ENCODE peak calls at places on chromosomes 16 and 17, in five cellular contexts. One of them, this sample, is unnamed.

GRCh38 chr17:81484195-81484979 is 28.2 kb downstream of the ACTG1 start:
- DNase-seq in OCI-LY7: peak
- DNase-seq in HCT116: peak
- DNase-seq in GM23338: peak
- DNase-seq in A549: peak
- DNase-seq in this sample: peak

GRCh38 chr16:65376601-65377000 is 254.7 kb upstream of the CDH11 start:
- DNase-seq in OCI-LY7: no peak
- DNase-seq in HCT116: no peak
- DNase-seq in GM23338: no peak
- DNase-seq in A549: no peak
- DNase-seq in this sample: no peak

GRCh38 chr16:50297301-50298074 is 31.1 kb downstream of the ADCY7 start:
- DNase-seq in OCI-LY7: no peak
- DNase-seq in HCT116: no peak
- DNase-seq in GM23338: no peak
- DNase-seq in A549: no peak
- DNase-seq in this sample: no peak

GRCh38 chr17:55825213-55825612 is 74.4 kb downstream of the PCTP start:
- DNase-seq in OCI-LY7: peak
- DNase-seq in HCT116: no peak
- DNase-seq in GM23338: peak
- DNase-seq in A549: peak
- DNase-seq in this sample: no peak

GRCh38 chr16:27203429-27204231 is at the start of gene KDM8:
- DNase-seq in OCI-LY7: peak
- DNase-seq in HCT116: peak
- DNase-seq in GM23338: peak
- DNase-seq in A549: peak
- DNase-seq in this sample: peak

GRCh38 chr16:22165508-22166285 is 3.4 kb downstream of the SDR42E2 start:
- DNase-seq in OCI-LY7: no peak
- DNase-seq in HCT116: no peak
- DNase-seq in GM23338: no peak
- DNase-seq in A549: no peak
- DNase-seq in this sample: no peak

GRCh38 chr16:86821933-86822332 is 243.6 kb downstream of the FOXL1 start:
- DNase-seq in OCI-LY7: no peak
- DNase-seq in HCT116: no peak
- DNase-seq in GM23338: no peak
- DNase-seq in A549: no peak
- DNase-seq in this sample: no peak

GRCh38 chr17:64638552-64639198 is 23.4 kb downstream of the SMURF2 start:
- DNase-seq in OCI-LY7: no peak
- DNase-seq in HCT116: no peak
- DNase-seq in GM23338: no peak
- DNase-seq in A549: no peak
- DNase-seq in this sample: no peak

GRCh38 chr17:6894206-6894528 is 62.6 kb upstream of the TEKT1 start:
- DNase-seq in OCI-LY7: peak
- DNase-seq in HCT116: no peak
- DNase-seq in GM23338: peak
- DNase-seq in A549: no peak
- DNase-seq in this sample: no peak

GRCh38 chr17:78143214-78144145 is 2.7 kb upstream of the C17orf99 start:
- DNase-seq in OCI-LY7: no peak
- DNase-seq in HCT116: no peak
- DNase-seq in GM23338: no peak
- DNase-seq in A549: no peak
- DNase-seq in this sample: no peak

GRCh38 chr17:74042241-74042640 is 161.2 kb upstream of the RPL38 start:
- DNase-seq in OCI-LY7: no peak
- DNase-seq in HCT116: no peak
- DNase-seq in GM23338: no peak
- DNase-seq in A549: no peak
- DNase-seq in this sample: no peak
- H3K4me2 ChIP-seq in OCI-LY7: no peak
- H3K4me2 ChIP-seq in HCT116: peak
- H3K4me2 ChIP-seq in GM23338: no peak
- H3K4me2 ChIP-seq in A549: peak
- H3K4me2 ChIP-seq in this sample: no peak

GRCh38 chr16:29025218-29025617 is 40.4 kb downstream of the LAT start:
- DNase-seq in OCI-LY7: no peak
- DNase-seq in HCT116: no peak
- DNase-seq in GM23338: no peak
- DNase-seq in A549: no peak
- DNase-seq in this sample: no peak

GRCh38 chr16:29024280-29024679 is 39.4 kb downstream of the LAT start:
- DNase-seq in OCI-LY7: no peak
- DNase-seq in HCT116: no peak
- DNase-seq in GM23338: no peak
- DNase-seq in A549: no peak
- DNase-seq in this sample: no peak

GRCh38 chr16:29023279-29024278 is 38.7 kb downstream of the LAT start:
- DNase-seq in OCI-LY7: no peak
- DNase-seq in HCT116: no peak
- DNase-seq in GM23338: no peak
- DNase-seq in A549: no peak
- DNase-seq in this sample: no peak

GRCh38 chr16:29021471-29021870 is 36.6 kb downstream of the LAT start:
- DNase-seq in OCI-LY7: no peak
- DNase-seq in HCT116: no peak
- DNase-seq in GM23338: no peak
- DNase-seq in A549: no peak
- DNase-seq in this sample: no peak

DNA sequence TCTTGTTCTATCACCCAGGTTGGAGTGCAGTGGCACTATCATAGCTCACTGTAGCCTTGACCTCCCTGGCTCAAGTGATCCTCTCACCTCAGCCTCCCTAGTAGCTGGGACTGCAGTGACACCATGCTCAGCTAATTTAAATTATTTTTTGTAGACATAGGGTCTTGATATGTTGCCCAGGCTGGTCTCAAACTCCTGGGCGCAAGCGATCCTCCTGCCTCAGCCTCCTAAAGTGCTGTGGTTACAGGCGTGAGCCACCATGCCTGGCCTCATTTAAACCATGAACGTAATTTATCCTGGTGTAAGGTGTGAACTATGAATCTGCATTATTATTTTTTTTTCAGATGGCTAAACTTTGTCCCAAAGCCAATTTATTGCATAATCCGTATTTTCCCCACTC is 37.3 kb downstream of the LAT start:
- DNase-seq in OCI-LY7: no peak
- DNase-seq in HCT116: no peak
- DNase-seq in GM23338: no peak
- DNase-seq in A549: no peak
- DNase-seq in this sample: no peak
- H3K4me2 ChIP-seq in OCI-LY7: no peak
- H3K4me2 ChIP-seq in HCT116: no peak
- H3K4me2 ChIP-seq in GM23338: no peak
- H3K4me2 ChIP-seq in A549: no peak
- H3K4me2 ChIP-seq in this sample: no peak

DNA sequence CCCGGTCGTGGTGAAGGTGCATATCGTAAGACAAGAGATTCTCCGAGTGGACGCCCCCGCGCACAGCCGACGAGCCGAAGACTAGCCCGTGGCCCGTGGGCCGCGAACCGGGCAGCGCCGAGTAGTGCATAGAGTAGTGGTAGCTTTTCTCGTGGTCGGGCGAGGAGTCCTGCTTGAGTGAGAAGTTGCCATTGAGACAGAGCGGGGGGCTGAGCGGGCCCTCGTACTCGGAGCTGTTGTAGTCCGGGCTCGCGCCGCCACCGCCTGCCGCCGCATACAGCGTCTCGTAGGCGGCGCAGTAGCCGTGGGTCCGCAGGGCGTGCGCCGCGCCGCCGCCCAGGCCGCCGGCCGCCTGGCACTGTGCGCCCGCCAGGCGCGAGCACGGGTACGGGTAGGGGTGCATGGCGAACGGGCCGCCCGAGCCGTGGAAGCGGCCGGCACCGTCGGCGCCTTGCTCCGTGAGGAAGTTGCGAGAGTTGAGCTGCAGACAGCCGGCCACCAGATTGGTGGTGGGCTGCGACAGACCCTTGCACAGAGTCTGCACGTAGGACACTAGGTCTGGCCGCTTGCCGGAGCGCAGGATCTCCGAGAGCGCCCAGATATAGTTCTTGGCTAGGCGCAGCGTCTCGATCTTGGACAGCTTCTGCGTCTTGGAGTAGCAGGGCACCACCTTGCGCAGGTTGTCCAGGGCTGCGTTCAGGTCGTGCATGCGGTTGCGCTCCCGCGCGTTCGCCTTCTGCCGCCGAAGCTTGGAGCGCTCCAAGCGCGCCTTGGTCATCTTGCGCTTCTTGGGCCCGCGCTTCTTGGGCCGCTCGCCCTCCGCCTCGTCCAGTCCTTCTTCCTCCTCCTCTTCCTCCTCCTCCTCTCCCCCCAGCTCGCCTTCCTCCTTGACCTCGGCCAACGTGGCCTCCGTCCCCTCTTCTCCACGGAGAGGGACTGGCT is 2.0 kb downstream of the NEUROD2 start:
- DNase-seq in OCI-LY7: no peak
- DNase-seq in HCT116: no peak
- DNase-seq in GM23338: peak
- DNase-seq in A549: peak
- DNase-seq in this sample: no peak
- H3K4me2 ChIP-seq in OCI-LY7: no peak
- H3K4me2 ChIP-seq in HCT116: no peak
- H3K4me2 ChIP-seq in GM23338: peak
- H3K4me2 ChIP-seq in A549: peak
- H3K4me2 ChIP-seq in this sample: peak

GRCh38 chr16:360698-361336 is 8.3 kb upstream of the AXIN1 start:
- DNase-seq in OCI-LY7: no peak
- DNase-seq in HCT116: no peak
- DNase-seq in GM23338: no peak
- DNase-seq in A549: no peak
- DNase-seq in this sample: no peak
- H3K4me2 ChIP-seq in OCI-LY7: no peak
- H3K4me2 ChIP-seq in HCT116: no peak
- H3K4me2 ChIP-seq in GM23338: no peak
- H3K4me2 ChIP-seq in A549: no peak
- H3K4me2 ChIP-seq in this sample: no peak

DNA sequence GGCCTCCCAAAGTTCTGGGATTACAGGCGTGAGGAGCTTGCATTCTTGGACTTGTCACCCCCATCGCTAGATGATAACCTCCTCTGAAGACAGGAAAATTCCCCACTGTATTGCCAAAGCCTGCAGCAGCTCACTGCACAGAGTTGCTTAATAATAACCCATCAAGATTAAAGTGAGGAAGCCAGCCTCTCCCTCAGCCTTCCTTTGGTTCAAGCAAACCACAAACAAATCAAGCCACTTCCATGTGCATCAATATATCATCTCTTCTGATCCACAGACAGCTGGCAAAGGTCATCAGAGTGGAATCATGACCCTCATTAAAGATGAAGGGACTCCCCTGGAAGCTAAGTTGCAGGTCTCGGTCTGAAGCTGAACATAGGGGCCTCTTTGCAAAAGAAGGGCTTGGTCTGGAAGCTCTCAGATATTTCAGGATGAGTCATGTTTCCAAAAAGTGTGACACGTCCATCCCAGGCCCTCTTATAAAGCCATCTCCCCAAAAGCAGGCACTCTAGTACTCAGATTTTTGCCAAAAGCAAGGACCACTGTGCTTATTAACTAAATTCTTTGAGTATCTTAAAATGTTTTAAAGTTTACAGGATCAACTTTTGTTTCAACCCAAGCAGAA is 4.8 kb downstream of the EMP2 start:
- DNase-seq in OCI-LY7: no peak
- DNase-seq in HCT116: no peak
- DNase-seq in GM23338: no peak
- DNase-seq in A549: no peak
- DNase-seq in this sample: no peak
- H3K4me2 ChIP-seq in OCI-LY7: no peak
- H3K4me2 ChIP-seq in HCT116: no peak
- H3K4me2 ChIP-seq in GM23338: no peak
- H3K4me2 ChIP-seq in A549: no peak
- H3K4me2 ChIP-seq in this sample: no peak

GRCh38 chr16:68283840-68284595 is 19.7 kb downstream of the SLC7A6 start:
- DNase-seq in OCI-LY7: peak
- DNase-seq in HCT116: no peak
- DNase-seq in GM23338: no peak
- DNase-seq in A549: no peak
- DNase-seq in this sample: no peak

GRCh38 chr16:68280160-68280559 is 15.8 kb downstream of the SLC7A6 start:
- DNase-seq in OCI-LY7: peak
- DNase-seq in HCT116: no peak
- DNase-seq in GM23338: no peak
- DNase-seq in A549: no peak
- DNase-seq in this sample: no peak

GRCh38 chr16:68283346-68283745 is 19.0 kb downstream of the SLC7A6 start:
- DNase-seq in OCI-LY7: peak
- DNase-seq in HCT116: no peak
- DNase-seq in GM23338: no peak
- DNase-seq in A549: no peak
- DNase-seq in this sample: no peak

GRCh38 chr16:68281368-68282063 is 17.2 kb downstream of the SLC7A6 start:
- DNase-seq in OCI-LY7: no peak
- DNase-seq in HCT116: no peak
- DNase-seq in GM23338: no peak
- DNase-seq in A549: no peak
- DNase-seq in this sample: no peak

GRCh38 chr16:68282064-68282452 is 17.7 kb downstream of the SLC7A6 start:
- DNase-seq in OCI-LY7: no peak
- DNase-seq in HCT116: no peak
- DNase-seq in GM23338: no peak
- DNase-seq in A549: no peak
- DNase-seq in this sample: no peak
- H3K4me2 ChIP-seq in OCI-LY7: peak
- H3K4me2 ChIP-seq in HCT116: no peak
- H3K4me2 ChIP-seq in GM23338: no peak
- H3K4me2 ChIP-seq in A549: no peak
- H3K4me2 ChIP-seq in this sample: no peak

DNA sequence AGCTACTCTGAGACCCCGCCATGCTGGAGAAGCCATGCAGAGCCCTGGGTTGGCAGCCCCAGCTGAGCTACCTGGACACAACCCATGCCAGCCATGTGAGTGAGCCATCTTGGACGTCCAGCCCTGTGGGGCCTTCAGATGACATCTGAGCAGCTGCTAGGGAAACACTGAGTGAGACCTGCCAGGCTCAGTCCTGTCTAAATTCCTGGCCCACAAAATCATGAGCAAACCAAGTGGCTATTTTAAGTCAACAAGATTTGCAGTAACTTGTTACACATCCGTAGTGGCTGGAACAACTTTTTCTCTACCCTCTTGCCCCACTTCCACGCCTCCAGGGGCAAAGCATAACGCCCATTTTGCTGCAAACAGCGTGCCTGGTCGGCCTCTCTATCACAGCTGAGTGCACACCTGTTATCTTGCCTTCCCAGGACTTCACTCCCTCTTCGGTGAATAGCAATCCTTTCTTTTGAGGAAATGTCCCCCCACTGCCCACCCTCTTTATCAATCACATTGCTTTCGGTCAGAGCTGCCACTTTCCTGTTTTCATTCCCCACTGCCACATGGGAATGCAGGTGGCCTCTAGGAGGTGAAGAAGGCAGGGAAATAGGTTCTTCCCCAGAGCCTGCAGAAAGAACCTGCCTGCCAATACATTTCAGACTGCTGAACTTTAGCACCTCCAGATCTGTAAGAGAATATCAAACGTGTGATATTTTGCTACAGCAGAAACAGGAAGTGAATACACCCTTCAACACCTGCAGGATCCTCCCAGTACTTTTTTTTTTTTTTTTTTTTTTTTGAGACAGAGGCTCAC is 7.4 kb upstream of the SCIMP start:
- DNase-seq in OCI-LY7: peak
- DNase-seq in HCT116: no peak
- DNase-seq in GM23338: no peak
- DNase-seq in A549: no peak
- DNase-seq in this sample: peak
- H3K4me2 ChIP-seq in OCI-LY7: peak
- H3K4me2 ChIP-seq in HCT116: no peak
- H3K4me2 ChIP-seq in GM23338: no peak
- H3K4me2 ChIP-seq in A549: no peak
- H3K4me2 ChIP-seq in this sample: peak